ENCODE peak calls at places on chromosomes 5 and 9, in ten cellular contexts. Q is stomach, V is suprapubic skin, J is tibial nerve, B is ovary, T is sigmoid colon, K is A549, S is SK-N-SH, M is K562, R is HepG2. Z is an unnamed sample. For H3K4me1, the result is how much of the 10 kb centered on the place peaks cover.

GRCh38 chr5:38404667-38405276 is 146.4 kb downstream of the EGFLAM start:
- DNase-seq in Q (peak), V (no peak), J (no peak), B (no peak), T (no peak), K (peak), S (peak), M (peak), R (peak), Z (no peak)

GRCh38 chr5:135031813-135032612 is 2.0 kb downstream of the PITX1 start:
- DNase-seq in Q (no peak), V (no peak), J (no peak), B (no peak), T (no peak), K (no peak), S (no peak), M (peak), R (peak), Z (no peak)

GRCh38 chr9:92759990-92760893 is 4.4 kb downstream of the BICD2 start:
- DNase-seq in Q (peak), V (peak), J (no peak), B (no peak), T (peak), K (no peak), S (no peak), M (no peak), R (no peak), Z (peak)

GRCh38 chr9:31347082-31347617 is 1037.3 kb upstream of the ACO1 start:
- DNase-seq in Q (no peak), V (no peak), J (no peak), B (no peak), T (no peak), K (no peak), S (no peak), M (no peak), R (no peak), Z (no peak)

GRCh38 chr5:1724822-1725602 is 74.6 kb downstream of the MRPL36 start:
- DNase-seq in Q (peak), V (peak), J (no peak), B (no peak), T (peak), K (no peak), S (no peak), M (peak), R (no peak), Z (no peak)

GRCh38 chr9:121865884-121866283 is 214.4 kb downstream of the DAB2IP start:
- DNase-seq in Q (no peak), V (no peak), J (no peak), B (no peak), T (no peak), K (no peak), S (no peak), M (no peak), R (no peak), Z (no peak)

GRCh38 chr5:149544199-149544472 is 7.1 kb downstream of the CSNK1A1 start:
- DNase-seq in Q (no peak), V (no peak), J (no peak), B (no peak), T (no peak), K (no peak), S (no peak), M (no peak), R (no peak), Z (no peak)

GRCh38 chr5:134440185-134440755 is 28.6 kb upstream of the CDKN2AIPNL start:
- DNase-seq in Q (no peak), V (no peak), J (no peak), B (no peak), T (no peak), K (no peak), S (no peak), M (no peak), R (no peak), Z (no peak)

GRCh38 chr5:72066658-72067057 is 40.6 kb upstream of the MAP1B start:
- DNase-seq in Q (no peak), V (no peak), J (no peak), B (no peak), T (no peak), K (peak), S (no peak), M (peak), R (no peak), Z (no peak)

GRCh38 chr9:9792144-9792857 is 820.5 kb downstream of the PTPRD start:
- DNase-seq in Q (no peak), V (no peak), J (no peak), B (no peak), T (no peak), K (no peak), S (no peak), M (no peak), R (no peak), Z (no peak)

GRCh38 chr5:57221049-57221568 is 47.2 kb downstream of the GPBP1 start:
- DNase-seq in Q (no peak), V (no peak), J (peak), B (no peak), T (no peak), K (peak), S (peak), M (peak), R (peak), Z (no peak)

GRCh38 chr5:1827410-1828397 is 26.5 kb downstream of the NDUFS6 start:
- DNase-seq in Q (no peak), V (peak), J (no peak), B (no peak), T (peak), K (no peak), S (no peak), M (peak), R (no peak), Z (no peak)

GRCh38 chr9:137029058-137029922 is 1.3 kb upstream of the ABCA2 start:
- DNase-seq in Q (peak), V (peak), J (peak), B (peak), T (peak), K (peak), S (peak), M (peak), R (peak), Z (peak)

GRCh38 chr5:136032564-136032963 is 3.8 kb downstream of the TGFBI start:
- DNase-seq in Q (no peak), V (no peak), J (peak), B (no peak), T (peak), K (peak), S (no peak), M (no peak), R (peak), Z (no peak)

GRCh38 chr5:158877124-158877581 is 222.6 kb downstream of the EBF1 start:
- DNase-seq in Q (no peak), V (no peak), J (no peak), B (no peak), T (no peak), K (peak), S (no peak), M (no peak), R (no peak), Z (no peak)

GRCh38 chr9:72933730-72934665 is 18.9 kb downstream of the ALDH1A1 start:
- DNase-seq in Q (no peak), V (no peak), J (no peak), B (no peak), T (no peak), K (peak), S (no peak), M (no peak), R (peak), Z (no peak)

GRCh38 chr5:106171132-106171531 is 1499.6 kb downstream of the EFNA5 start:
- DNase-seq in Q (no peak), V (no peak), J (no peak), B (no peak), T (no peak), K (no peak), S (no peak), M (no peak), R (no peak), Z (no peak)

GRCh38 chr5:106167766-106168165 is 1503.0 kb downstream of the EFNA5 start:
- DNase-seq in Q (no peak), V (no peak), J (no peak), B (no peak), T (no peak), K (no peak), S (no peak), M (no peak), R (no peak), Z (no peak)

GRCh38 chr5:106174903-106175302 is 1495.8 kb downstream of the EFNA5 start:
- DNase-seq in Q (no peak), V (no peak), J (no peak), B (no peak), T (no peak), K (no peak), S (no peak), M (no peak), R (no peak), Z (no peak)

GRCh38 chr5:106171708-106172107 is 1499.0 kb downstream of the EFNA5 start:
- DNase-seq in Q (no peak), V (no peak), J (no peak), B (no peak), T (no peak), K (no peak), S (no peak), M (no peak), R (no peak), Z (no peak)

GRCh38 chr5:106172681-106173532 is 1497.8 kb downstream of the EFNA5 start:
- DNase-seq in Q (no peak), V (no peak), J (no peak), B (no peak), T (no peak), K (no peak), S (no peak), M (no peak), R (no peak), Z (no peak)
- H3K4me1 ChIP-seq in Q (under half), V (under half), J (under half), B (under half), T (under half), K (under half), S (under half), M (under half), R (under half), Z (under half)

GRCh38 chr5:157050050-157050449 is 8.9 kb downstream of the HAVCR1 start:
- DNase-seq in Q (no peak), V (no peak), J (no peak), B (no peak), T (no peak), K (no peak), S (no peak), M (no peak), R (no peak), Z (no peak)
- TF ChIP-seq EP300 in Q (no peak), V (no peak), J (no peak), B (no peak), T (no peak), K (no peak), S (no peak), M (no peak), R (no peak), Z (no peak)

GRCh38 chr5:157554180-157555030 is 21.2 kb downstream of the ADAM19 start:
- DNase-seq in Q (no peak), V (no peak), J (no peak), B (no peak), T (no peak), K (no peak), S (no peak), M (no peak), R (no peak), Z (no peak)
- H3K27ac ChIP-seq in Q (peak), V (no peak), J (no peak), B (no peak), T (peak), K (no peak), S (no peak), M (no peak), R (no peak), Z (peak)

GRCh38 chr5:139275536-139276297 is 17.8 kb upstream of the MATR3 start:
- DNase-seq in Q (no peak), V (no peak), J (no peak), B (no peak), T (no peak), K (no peak), S (no peak), M (peak), R (peak), Z (peak)
- H3K4me1 ChIP-seq in Q (under half), V (half or more), J (under half), B (under half), T (half or more), K (half or more), S (under half), M (under half), R (half or more), Z (under half)

GRCh38 chr9:104986096-104986495 is 58.1 kb upstream of the ABCA1 start:
- DNase-seq in Q (no peak), V (no peak), J (no peak), B (no peak), T (no peak), K (no peak), S (no peak), M (no peak), R (no peak), Z (no peak)

GRCh38 chr9:104984994-104985393 is 57.0 kb upstream of the ABCA1 start:
- DNase-seq in Q (no peak), V (no peak), J (no peak), B (no peak), T (no peak), K (no peak), S (peak), M (no peak), R (no peak), Z (no peak)

GRCh38 chr9:104984541-104984940 is 56.6 kb upstream of the ABCA1 start:
- DNase-seq in Q (no peak), V (no peak), J (no peak), B (no peak), T (no peak), K (no peak), S (no peak), M (no peak), R (no peak), Z (no peak)

GRCh38 chr9:104988539-104988938 is 60.6 kb upstream of the ABCA1 start:
- DNase-seq in Q (no peak), V (no peak), J (no peak), B (no peak), T (no peak), K (no peak), S (no peak), M (no peak), R (no peak), Z (no peak)

GRCh38 chr9:104987743-104988142 is 59.8 kb upstream of the ABCA1 start:
- DNase-seq in Q (no peak), V (no peak), J (no peak), B (no peak), T (no peak), K (no peak), S (no peak), M (no peak), R (no peak), Z (no peak)
- TF ChIP-seq EP300 in Q (no peak), V (no peak), J (no peak), B (no peak), T (no peak), K (no peak), S (no peak), M (no peak), R (no peak), Z (no peak)

DNA sequence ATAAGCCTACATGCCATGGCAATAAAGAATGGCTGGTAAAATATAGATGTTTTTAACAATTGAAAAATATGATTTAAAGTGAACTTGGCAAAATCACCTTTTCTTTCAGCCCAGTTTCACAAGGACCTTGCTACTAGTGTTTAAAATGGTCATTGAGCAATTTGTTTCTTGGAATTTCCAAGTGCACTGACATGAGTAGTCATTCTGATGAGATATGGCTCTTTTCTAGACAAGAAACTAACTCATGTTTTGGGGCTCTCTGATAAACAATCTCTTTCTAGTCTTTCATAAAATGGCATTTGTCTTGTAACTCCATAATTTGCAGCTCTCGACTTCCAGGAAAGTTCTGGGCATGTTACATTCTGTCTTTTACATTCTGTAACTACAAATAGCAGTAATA is 176.8 kb downstream of the NR2F1-AS1 start:
- DNase-seq in Q (no peak), V (no peak), J (no peak), B (no peak), T (no peak), K (no peak), S (no peak), M (no peak), R (no peak), Z (no peak)
- H3K27ac ChIP-seq in Q (no peak), V (no peak), J (no peak), B (no peak), T (no peak), K (no peak), S (no peak), M (no peak), R (no peak), Z (no peak)

GRCh38 chr5:167549763-167550162 is 741.7 kb upstream of the WWC1 start:
- DNase-seq in Q (no peak), V (no peak), J (no peak), B (no peak), T (no peak), K (no peak), S (no peak), M (no peak), R (no peak), Z (no peak)
- H3K4me1 ChIP-seq in Q (under half), V (under half), J (under half), B (under half), T (under half), K (under half), S (under half), M (under half), R (under half), Z (under half)

GRCh38 chr9:78144008-78144381 is 91.9 kb upstream of the CEP78 start:
- DNase-seq in Q (no peak), V (no peak), J (no peak), B (no peak), T (no peak), K (no peak), S (no peak), M (no peak), R (no peak), Z (no peak)

GRCh38 chr9:78149738-78150291 is 86.1 kb upstream of the CEP78 start:
- DNase-seq in Q (no peak), V (no peak), J (no peak), B (no peak), T (no peak), K (no peak), S (no peak), M (no peak), R (no peak), Z (no peak)

GRCh38 chr9:78146241-78146640 is 89.6 kb upstream of the CEP78 start:
- DNase-seq in Q (no peak), V (no peak), J (no peak), B (no peak), T (no peak), K (no peak), S (no peak), M (no peak), R (no peak), Z (no peak)

GRCh38 chr9:78143281-78144007 is 92.4 kb upstream of the CEP78 start:
- DNase-seq in Q (no peak), V (no peak), J (no peak), B (no peak), T (no peak), K (no peak), S (no peak), M (no peak), R (no peak), Z (no peak)

GRCh38 chr9:78144663-78145377 is 91.1 kb upstream of the CEP78 start:
- DNase-seq in Q (no peak), V (no peak), J (no peak), B (no peak), T (no peak), K (no peak), S (no peak), M (no peak), R (no peak), Z (no peak)
- TF ChIP-seq EP300 in Q (no peak), V (no peak), J (no peak), B (no peak), T (no peak), K (no peak), S (no peak), M (no peak), R (no peak), Z (no peak)

DNA sequence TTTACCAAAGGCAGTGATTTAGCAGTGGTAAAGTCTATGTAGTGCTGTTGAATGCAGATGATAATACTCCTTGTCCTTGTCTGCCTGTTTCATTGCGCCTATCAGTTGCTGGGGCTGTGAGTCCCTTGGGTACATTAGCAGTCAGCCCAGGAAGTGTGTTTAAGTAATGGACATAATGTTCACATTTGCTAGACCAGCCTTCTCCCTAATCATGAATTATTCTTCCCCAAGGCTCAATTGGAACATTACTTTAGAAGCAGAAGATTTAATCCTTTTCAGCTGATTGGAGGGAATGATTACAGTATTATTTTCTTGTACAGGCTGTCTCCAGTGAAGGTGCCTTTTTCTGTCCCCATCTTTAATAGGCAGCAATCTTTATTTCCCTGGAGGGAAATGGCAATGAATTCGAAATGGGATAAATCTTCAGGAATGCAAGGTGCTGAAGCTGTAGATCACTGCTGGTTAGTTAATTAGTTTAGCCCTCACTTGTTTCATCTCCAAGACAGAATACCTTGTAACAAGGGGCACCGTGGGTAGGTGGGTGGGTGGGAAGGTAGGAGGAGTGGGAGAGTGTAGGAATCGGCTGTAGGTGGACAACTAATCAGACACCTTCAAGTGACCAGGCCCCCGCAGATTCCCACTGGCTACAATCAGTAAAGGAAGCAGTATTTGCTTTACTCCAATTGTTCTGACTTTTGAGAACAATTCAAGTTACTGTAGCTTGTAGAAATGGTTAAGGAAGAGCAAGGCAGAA is 293.9 kb downstream of the TLE1 start:
- DNase-seq in Q (no peak), V (no peak), J (no peak), B (no peak), T (no peak), K (no peak), S (peak), M (no peak), R (no peak), Z (no peak)
- H3K27ac ChIP-seq in Q (peak), V (no peak), J (no peak), B (no peak), T (peak), K (peak), S (peak), M (no peak), R (no peak), Z (peak)

Z was measured in transverse colon.